ENCODE peak calls at places on chromosomes 2 and 18, in eight cellular contexts. D is ACHN; J is RPMI8226; N is NCI-H1105 treated with DMSO at 0.1 percent for 48 hours; F is stimulated activated CD4-positive, alpha-beta T cell treated with anti-CD3 and anti-CD28 coated beads, Interleukin-1b, Interleukin-23, amount 100 ng/mL, for 4 hours; G is spleen; Y is ovary; P is EL. A is an unnamed sample.

GRCh38 chr2:86015006-86015405 is 90.7 kb downstream of the POLR1A start:
- DNase-seq in D (no peak), F (no peak), Y (no peak), G (peak; percentile 57), P (no peak), J (no peak), N (no peak), A (no peak)

GRCh38 chr2:29014811-29015414 is 33.8 kb downstream of the TOGARAM2 start:
- DNase-seq in Y (no peak), D (no peak), G (peak; percentile 90), F (peak; percentile 54), J (no peak), N (no peak), P (peak; percentile 51), A (no peak)

GRCh38 chr2:107990718-107991117 is 4.4 kb downstream of the SLC5A7 start:
- DNase-seq in J (no peak), N (no peak), Y (no peak), F (no peak), G (no peak), P (no peak), D (no peak), A (no peak)

GRCh38 chr2:236644502-236644911 is 74.9 kb downstream of the ACKR3 start:
- DNase-seq in N (no peak), Y (no peak), G (no peak), D (no peak), F (no peak), P (no peak), J (no peak), A (no peak)

GRCh38 chr2:64675860-64676259 is 22.1 kb upstream of the SERTAD2 start:
- DNase-seq in D (peak; percentile 52), F (peak; percentile 55), P (no peak), G (no peak), N (no peak), Y (no peak), J (no peak), A (no peak)

GRCh38 chr18:59268722-59269562 is 4.3 kb downstream of the RAX start:
- DNase-seq in Y (no peak), J (peak; percentile 70), F (no peak), G (peak; percentile 75), D (no peak), N (peak; percentile 46), P (no peak), A (peak; percentile 60)

GRCh38 chr2:222330910-222331309 is 32.1 kb upstream of the PAX3 start:
- DNase-seq in Y (no peak), G (no peak), F (no peak), J (no peak), D (no peak), P (no peak), N (no peak), A (no peak)

GRCh38 chr2:109638807-109639206 is 24.6 kb downstream of the SOWAHC start:
- DNase-seq in D (no peak), J (peak; percentile 58), P (no peak), N (peak; percentile 9), G (no peak), F (no peak), Y (no peak), A (peak; percentile 67)

GRCh38 chr2:177740718-177741117 is 331.9 kb downstream of the PDE11A start:
- DNase-seq in N (peak; percentile 26), F (no peak), D (no peak), G (no peak), P (no peak), J (no peak), Y (no peak), A (no peak)

GRCh38 chr2:241064008-241064801 is 37.9 kb downstream of the MTERF4 start:
- DNase-seq in J (peak; percentile 45), N (peak; percentile 52), D (peak; percentile 10), P (no peak), G (peak; percentile 83), F (peak; percentile 34), Y (peak; percentile 46), A (peak; percentile 49)

GRCh38 chr18:76528477-76529432 is 33.7 kb upstream of the ZNF516 start:
- DNase-seq in D (no peak), J (peak; percentile 15), P (peak; percentile 61), Y (peak; percentile 82), F (no peak), G (peak; percentile 61), N (peak; percentile 33), A (peak; percentile 13)

GRCh38 chr18:74731097-74731496 is 133.4 kb downstream of the ZNF407 start:
- DNase-seq in D (peak; percentile 11), Y (no peak), G (no peak), N (no peak), J (no peak), P (peak; percentile 70), F (no peak), A (no peak)

GRCh38 chr2:147621656-147622197 is 223.1 kb upstream of the ACVR2A start:
- DNase-seq in J (no peak), N (no peak), G (no peak), Y (no peak), P (no peak), D (no peak), F (no peak), A (no peak)

GRCh38 chr2:218367415-218368149 is 10.9 kb downstream of the CATIP start:
- DNase-seq in N (no peak), G (peak; percentile 98), J (peak; percentile 66), D (peak; percentile 84), P (peak; percentile 84), Y (peak; percentile 91), F (peak; percentile 45), A (no peak)

GRCh38 chr2:60552096-60552850 is 1.2 kb downstream of the BCL11A start:
- DNase-seq in J (peak; percentile 71), G (peak; percentile 88), D (no peak), N (peak; percentile 23), P (peak; percentile 40), F (no peak), Y (no peak), A (peak; percentile 62)

GRCh38 chr18:78595924-78596573 is 383.6 kb upstream of the SALL3 start:
- DNase-seq in P (no peak), N (no peak), J (no peak), D (no peak), F (no peak), G (no peak), Y (no peak), A (no peak)

GRCh38 chr2:53087282-53087882 is 680.2 kb upstream of the CHAC2 start:
- DNase-seq in F (no peak), N (no peak), Y (no peak), J (no peak), P (peak; percentile 80), D (peak; percentile 53), G (no peak), A (no peak)

GRCh38 chr2:165440367-165440766 is 29.1 kb upstream of the CSRNP3 start:
- DNase-seq in Y (no peak), N (peak; percentile 12), J (no peak), P (peak; percentile 17), G (no peak), F (no peak), D (no peak), A (no peak)

GRCh38 chr2:195496991-195497390 is 160.0 kb upstream of the SLC39A10 start:
- DNase-seq in J (no peak), D (no peak), G (no peak), N (no peak), P (no peak), F (no peak), Y (no peak), A (no peak)

GRCh38 chr2:65576861-65577601 is 144.6 kb upstream of the SPRED2 start:
- DNase-seq in P (peak; percentile 94), N (no peak), D (peak; percentile 98), F (no peak), Y (no peak), J (no peak), G (no peak), A (no peak)

GRCh38 chr18:26052497-26052896 is 37.9 kb downstream of the SS18 start:
- DNase-seq in P (peak; percentile 4), G (no peak), J (no peak), Y (no peak), N (peak; percentile 7), D (no peak), F (no peak), A (no peak)

GRCh38 chr2:213089438-213089837 is 62.0 kb downstream of the IKZF2 start:
- DNase-seq in J (no peak), G (no peak), P (peak; percentile 34), Y (no peak), N (no peak), D (no peak), F (no peak), A (no peak)

A was measured in NCI-H345.